ENCODE peak calls at places on chromosomes 6 and 20, in four cellular contexts. One of them, this sample, is unnamed.

GRCh38 chr6:5569491-5569890 is 308.2 kb downstream of the FARS2 start:
- DNase-seq in adrenal gland: no peak
- DNase-seq in HCT116: no peak
- DNase-seq in Peyer's patch: no peak
- DNase-seq in this sample: no peak

GRCh38 chr6:3830806-3831205 is 18.4 kb upstream of the FAM50B start:
- DNase-seq in HCT116: no peak
- DNase-seq in Peyer's patch: no peak
- DNase-seq in adrenal gland: no peak
- DNase-seq in this sample: no peak

GRCh38 chr20:35014537-35014936 is 58.9 kb downstream of the MYH7B start:
- DNase-seq in adrenal gland: peak; percentile 9
- DNase-seq in HCT116: no peak
- DNase-seq in Peyer's patch: no peak
- DNase-seq in this sample: no peak

GRCh38 chr6:169240591-169241390 is 12.9 kb downstream of the THBS2 start:
- DNase-seq in HCT116: no peak
- DNase-seq in adrenal gland: no peak
- DNase-seq in Peyer's patch: no peak
- DNase-seq in this sample: no peak

GRCh38 chr20:8018928-8019177 is 708 bp downstream of the TMX4 start:
- DNase-seq in adrenal gland: no peak
- DNase-seq in Peyer's patch: no peak
- DNase-seq in HCT116: no peak
- DNase-seq in this sample: peak; percentile 6

GRCh38 chr6:105804436-105804835 is 281.7 kb upstream of the PRDM1 start:
- DNase-seq in HCT116: no peak
- DNase-seq in Peyer's patch: no peak
- DNase-seq in adrenal gland: no peak
- DNase-seq in this sample: no peak

GRCh38 chr20:31712564-31713311 is 9.9 kb downstream of the BCL2L1 start:
- DNase-seq in adrenal gland: peak; percentile 68
- DNase-seq in Peyer's patch: peak; percentile 34
- DNase-seq in HCT116: peak; percentile 92
- DNase-seq in this sample: no peak

GRCh38 chr6:35733633-35734032 is 3.2 kb upstream of the ARMC12 start:
- DNase-seq in Peyer's patch: no peak
- DNase-seq in HCT116: no peak
- DNase-seq in adrenal gland: no peak
- DNase-seq in this sample: no peak

GRCh38 chr6:11515773-11516172 is 21.8 kb upstream of the TMEM170B start:
- DNase-seq in HCT116: no peak
- DNase-seq in adrenal gland: no peak
- DNase-seq in Peyer's patch: no peak
- DNase-seq in this sample: no peak

GRCh38 chr6:11509471-11509870 is 28.1 kb upstream of the TMEM170B start:
- DNase-seq in Peyer's patch: no peak
- DNase-seq in adrenal gland: no peak
- DNase-seq in HCT116: no peak
- DNase-seq in this sample: no peak

GRCh38 chr6:11514672-11515071 is 22.9 kb upstream of the TMEM170B start:
- DNase-seq in HCT116: no peak
- DNase-seq in Peyer's patch: no peak
- DNase-seq in adrenal gland: no peak
- DNase-seq in this sample: no peak
- TF ChIP-seq POLR2A in HCT116: no peak
- TF ChIP-seq POLR2A in Peyer's patch: no peak
- TF ChIP-seq POLR2A in adrenal gland: no peak
- TF ChIP-seq POLR2A in this sample: no peak

DNA sequence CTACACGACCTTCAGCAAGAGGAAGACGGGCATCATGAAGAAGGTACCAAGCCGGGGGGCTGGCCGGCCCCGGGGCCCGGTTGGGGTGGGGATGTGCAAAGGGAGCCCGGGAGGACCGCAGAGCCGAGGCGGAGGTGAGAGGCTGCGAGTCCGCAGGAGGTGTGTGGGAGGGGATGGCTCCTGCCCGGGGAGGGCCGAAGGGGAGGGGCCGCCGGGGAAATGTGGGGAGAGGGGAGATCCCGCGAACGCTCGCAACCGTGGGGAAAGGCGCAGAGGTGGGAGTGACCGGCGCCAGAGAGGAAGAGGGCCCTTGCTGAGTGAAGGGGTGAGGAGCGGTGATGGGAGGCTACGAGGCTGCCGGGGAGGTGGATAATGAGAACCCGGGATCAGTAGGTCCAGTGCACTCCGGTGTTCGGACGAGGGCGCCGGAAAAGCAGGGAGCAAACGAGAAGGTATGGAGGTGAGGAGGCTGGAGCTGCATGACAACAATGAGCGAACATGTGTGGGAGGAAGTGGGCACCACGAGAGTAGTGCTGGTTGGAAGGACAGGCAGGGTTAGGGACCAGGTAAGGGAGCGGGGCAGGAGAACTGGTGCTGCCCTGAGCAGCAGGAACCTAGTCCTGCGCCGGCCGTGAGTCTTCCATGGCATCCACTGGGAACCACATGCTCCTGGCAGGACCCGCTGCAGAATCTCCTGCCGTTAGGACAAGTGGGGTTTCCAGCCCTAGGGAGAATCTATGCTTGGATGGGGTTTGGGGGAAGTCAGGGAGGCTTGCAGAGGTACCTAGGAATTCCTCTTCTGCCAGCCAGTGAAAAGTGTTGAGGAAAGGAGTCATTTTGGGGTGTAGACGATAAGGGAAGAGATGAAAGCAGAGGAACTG is 1.3 kb downstream of the SRF start:
- DNase-seq in Peyer's patch: peak; percentile 55
- DNase-seq in HCT116: no peak
- DNase-seq in adrenal gland: peak; percentile 65
- DNase-seq in this sample: peak; percentile 30
- TF ChIP-seq POLR2A in Peyer's patch: no peak
- TF ChIP-seq POLR2A in HCT116: no peak
- TF ChIP-seq POLR2A in adrenal gland: no peak
- TF ChIP-seq POLR2A in this sample: peak; percentile 14

GRCh38 chr6:108561742-108562502 is 1.2 kb downstream of the FOXO3 start:
- DNase-seq in adrenal gland: peak; percentile 45
- DNase-seq in Peyer's patch: peak; percentile 18
- DNase-seq in HCT116: no peak
- DNase-seq in this sample: no peak
- TF ChIP-seq POLR2A in adrenal gland: no peak
- TF ChIP-seq POLR2A in Peyer's patch: no peak
- TF ChIP-seq POLR2A in HCT116: no peak
- TF ChIP-seq POLR2A in this sample: no peak

DNA sequence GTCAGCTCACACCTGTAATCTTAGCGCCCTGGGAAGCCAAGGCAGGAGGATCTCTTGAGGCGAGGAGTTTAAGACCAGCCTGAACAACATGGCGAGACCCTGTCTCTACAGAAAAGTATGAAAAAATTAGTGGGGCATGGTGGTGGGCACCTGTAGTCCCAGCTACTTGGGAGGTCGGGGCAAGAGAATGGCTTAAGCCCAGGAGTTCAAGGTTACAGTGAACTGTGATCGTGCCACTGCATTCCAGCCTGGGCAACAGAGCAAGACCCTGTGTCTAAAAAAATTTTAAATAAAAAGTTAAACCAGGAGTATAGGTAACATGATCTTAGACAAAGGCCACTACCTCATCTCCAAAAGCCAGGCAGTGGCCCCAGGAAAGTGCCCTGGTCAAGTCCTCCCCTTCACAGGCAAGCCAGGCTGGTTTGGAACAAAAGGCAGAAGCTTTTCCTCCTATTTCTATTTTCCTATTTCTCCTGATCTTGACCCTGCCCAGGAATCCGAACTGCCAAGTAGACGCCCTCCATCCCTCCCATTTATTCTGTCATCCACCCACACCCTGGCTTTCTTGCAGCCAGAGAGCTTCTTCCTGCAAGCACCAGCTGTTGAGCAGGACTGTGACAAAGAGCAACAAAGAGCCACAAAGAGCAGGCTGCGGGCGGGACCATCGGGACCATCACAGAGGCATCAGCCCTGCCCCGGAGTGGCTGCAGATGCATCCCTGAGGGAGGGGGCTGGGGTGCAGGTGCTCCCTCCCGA is 149.9 kb upstream of the AFDN start:
- DNase-seq in HCT116: no peak
- DNase-seq in Peyer's patch: no peak
- DNase-seq in adrenal gland: no peak
- DNase-seq in this sample: no peak
- TF ChIP-seq POLR2A in HCT116: no peak
- TF ChIP-seq POLR2A in Peyer's patch: no peak
- TF ChIP-seq POLR2A in adrenal gland: no peak
- TF ChIP-seq POLR2A in this sample: no peak

This sample was measured in H54.